ENCODE peak calls at places on chromosomes 3 and 15, in ten cellular contexts. E is activated CD8-positive, alpha-beta memory T cell treated with anti-CD3 and anti-CD28 coated beads for 4 hours; A is RPMI8226; N is GM20000; C is left colon; Y is progenitor cell of endocrine pancreas; M is mesothelial cell of epicardium; S is colonic mucosa; L is AML-193; R is activated naive CD4-positive, alpha-beta T cell treated with anti-CD3 and anti-CD28 coated beads for 36 hours. J is an unnamed sample.

GRCh38 chr15:95922431-95922830 is 408.1 kb upstream of the NR2F2 start:
- DNase-seq in E (no peak), A (no peak), N (no peak), C (no peak), Y (no peak), M (no peak), S (no peak), L (no peak), R (no peak), J (no peak)

GRCh38 chr3:56303508-56303907 is 164.8 kb downstream of the ERC2 start:
- DNase-seq in E (no peak), A (peak), N (peak), C (no peak), Y (no peak), M (no peak), S (peak), L (peak), R (peak), J (peak)

GRCh38 chr15:65245096-65245849 is 34.0 kb upstream of the CILP start:
- DNase-seq in E (no peak), A (no peak), N (no peak), C (peak), Y (no peak), M (no peak), S (peak), L (no peak), R (no peak), J (no peak)

GRCh38 chr15:40064231-40064894 is 25.4 kb upstream of the SRP14 start:
- DNase-seq in E (no peak), A (peak), N (peak), C (no peak), Y (no peak), M (no peak), S (no peak), L (no peak), R (peak), J (no peak)

GRCh38 chr3:133928903-133929607 is 33.4 kb upstream of the RAB6B start:
- DNase-seq in E (no peak), A (no peak), N (no peak), C (no peak), Y (no peak), M (no peak), S (peak), L (no peak), R (no peak), J (no peak)

GRCh38 chr15:51281368-51281967 is 56.9 kb downstream of the CYP19A1 start:
- DNase-seq in E (no peak), A (peak), N (peak), C (peak), Y (peak), M (no peak), S (peak), L (peak), R (peak), J (peak)

GRCh38 chr3:94515983-94516382 is 453.1 kb downstream of the NSUN3 start:
- DNase-seq in E (no peak), A (no peak), N (no peak), C (no peak), Y (no peak), M (no peak), S (no peak), L (no peak), R (no peak), J (no peak)

GRCh38 chr15:74283366-74283765 is 47.2 kb downstream of the CCDC33 start:
- DNase-seq in E (no peak), A (no peak), N (no peak), C (no peak), Y (no peak), M (no peak), S (no peak), L (no peak), R (no peak), J (no peak)

GRCh38 chr3:71305246-71306206 is 278.0 kb downstream of the FOXP1 start:
- DNase-seq in E (no peak), A (no peak), N (no peak), C (peak), Y (peak), M (no peak), S (peak), L (no peak), R (peak), J (peak)

GRCh38 chr15:51681303-51681963 is at the start of gene SCG3:
- DNase-seq in E (no peak), A (peak), N (peak), C (peak), Y (peak), M (peak), S (peak), L (no peak), R (peak), J (peak)

GRCh38 chr15:75693501-75694240 is 19.0 kb downstream of the CSPG4 start:
- DNase-seq in E (no peak), A (peak), N (peak), C (no peak), Y (no peak), M (no peak), S (no peak), L (no peak), R (no peak), J (peak)

GRCh38 chr15:66615175-66615495 is 49.3 kb upstream of the LCTL start:
- DNase-seq in E (no peak), A (no peak), N (no peak), C (no peak), Y (no peak), M (no peak), S (no peak), L (peak), R (no peak), J (peak)

GRCh38 chr15:73908030-73908821 is 18.0 kb upstream of the LOXL1 start:
- DNase-seq in E (peak), A (peak), N (peak), C (peak), Y (peak), M (peak), S (peak), L (peak), R (peak), J (peak)

GRCh38 chr3:46504780-46505179 is 7.0 kb downstream of the RTP3 start:
- DNase-seq in E (no peak), A (peak), N (no peak), C (no peak), Y (no peak), M (no peak), S (no peak), L (no peak), R (peak), J (no peak)

GRCh38 chr3:47515864-47516319 is 2.4 kb upstream of the ELP6 start:
- DNase-seq in E (no peak), A (no peak), N (no peak), C (no peak), Y (no peak), M (no peak), S (no peak), L (no peak), R (no peak), J (no peak)

GRCh38 chr3:123773681-123774431 is 110.3 kb downstream of the MYLK start:
- DNase-seq in E (no peak), A (no peak), N (no peak), C (no peak), Y (no peak), M (no peak), S (peak), L (no peak), R (no peak), J (no peak)

GRCh38 chr15:89799925-89800500 is 14.6 kb downstream of the ANPEP start:
- DNase-seq in E (no peak), A (no peak), N (no peak), C (no peak), Y (no peak), M (no peak), S (no peak), L (no peak), R (no peak), J (no peak)

GRCh38 chr15:101411085-101411484 is 78.4 kb downstream of the PCSK6 start:
- DNase-seq in E (no peak), A (no peak), N (no peak), C (no peak), Y (no peak), M (no peak), S (no peak), L (no peak), R (no peak), J (no peak)

GRCh38 chr3:53902711-53903110 is 11.1 kb upstream of the SELENOK start:
- DNase-seq in E (no peak), A (no peak), N (no peak), C (no peak), Y (no peak), M (no peak), S (no peak), L (no peak), R (no peak), J (no peak)

GRCh38 chr15:43510230-43511011 is 7.0 kb upstream of the MAP1A start:
- DNase-seq in E (peak), A (peak), N (peak), C (peak), Y (peak), M (peak), S (peak), L (peak), R (peak), J (peak)

GRCh38 chr3:134624537-134625287 is 26.1 kb downstream of the KY start:
- DNase-seq in E (no peak), A (no peak), N (no peak), C (no peak), Y (peak), M (no peak), S (peak), L (no peak), R (no peak), J (no peak)

GRCh38 chr3:45311953-45312795 is 76.2 kb upstream of the LARS2 start:
- DNase-seq in E (no peak), A (no peak), N (no peak), C (no peak), Y (no peak), M (no peak), S (no peak), L (no peak), R (no peak), J (no peak)